ENCODE peak calls at places on chromosomes 2 and 18, in five cellular contexts. C is uterus, T is gastrocnemius medialis, Z is right lobe of liver, X is heart left ventricle. O is an unnamed sample.
A peak's percentile ranks its signal among the peaks of the same experiment; 100 is the strongest.

GRCh38 chr18:59725177-59725576 is 28.0 kb upstream of the CCBE1 start:
- DNase-seq in C (no peak), T (no peak), Z (no peak), X (no peak), O (no peak)

GRCh38 chr2:240791211-240791800 is 28.7 kb downstream of the KIF1A start:
- DNase-seq in C (no peak), T (no peak), Z (peak; percentile 51), X (peak; percentile 24), O (no peak)

GRCh38 chr2:7014201-7014640 is 97.0 kb downstream of the RNF144A start:
- DNase-seq in C (no peak), T (no peak), Z (no peak), X (no peak), O (no peak)

GRCh38 chr18:24878289-24878688 is 417.9 kb downstream of the HRH4 start:
- DNase-seq in C (peak; percentile 26), T (no peak), Z (no peak), X (no peak), O (no peak)

GRCh38 chr18:10705786-10706185 is 180.0 kb downstream of the NAPG start:
- DNase-seq in C (no peak), T (no peak), Z (no peak), X (no peak), O (no peak)

GRCh38 chr2:171956135-171956830 is 34.0 kb downstream of the HAT1 start:
- DNase-seq in C (no peak), T (no peak), Z (no peak), X (no peak), O (no peak)

GRCh38 chr2:114218368-114218767 is 224.1 kb upstream of the DPP10 start:
- DNase-seq in C (no peak), T (no peak), Z (no peak), X (no peak), O (no peak)

GRCh38 chr18:48719988-48720654 is 181.3 kb downstream of the CTIF start:
- DNase-seq in C (no peak), T (peak; percentile 20), Z (no peak), X (no peak), O (no peak)

GRCh38 chr2:235630723-235631122 is 136.9 kb downstream of the AGAP1 start:
- DNase-seq in C (no peak), T (no peak), Z (no peak), X (no peak), O (no peak)

GRCh38 chr2:239826376-239826775 is 198.8 kb downstream of the NDUFA10 start:
- DNase-seq in C (peak; percentile 6), T (no peak), Z (peak; percentile 36), X (no peak), O (no peak)

GRCh38 chr2:201383156-201383555 is 26.0 kb upstream of the FLACC1 start:
- DNase-seq in C (no peak), T (no peak), Z (no peak), X (no peak), O (no peak)

GRCh38 chr2:237547841-237548416 is 18.4 kb upstream of the PRLH start:
- DNase-seq in C (no peak), T (no peak), Z (peak; percentile 83), X (no peak), O (no peak)

GRCh38 chr2:191696960-191697359 is 19.0 kb downstream of the NABP1 start:
- DNase-seq in C (no peak), T (no peak), Z (no peak), X (no peak), O (no peak)

GRCh38 chr2:73701968-73702665 is 35.0 kb downstream of the TPRKB start:
- DNase-seq in C (no peak), T (no peak), Z (peak; percentile 90), X (no peak), O (no peak)

GRCh38 chr18:59516356-59517155 is 157.5 kb upstream of the LMAN1 start:
- DNase-seq in C (peak; percentile 83), T (peak; percentile 44), Z (no peak), X (peak; percentile 63), O (peak; percentile 49)

GRCh38 chr2:227812001-227812400 is 1.6 kb upstream of the CCL20 start:
- DNase-seq in C (no peak), T (no peak), Z (no peak), X (no peak), O (no peak)

GRCh38 chr2:112583497-112584133 is 794 bp upstream of the CHCHD5 start:
- DNase-seq in C (no peak), T (no peak), Z (no peak), X (no peak), O (no peak)
- TF ChIP-seq POLR2A in C (no peak), T (no peak), Z (no peak), X (no peak), O (no peak)

GRCh38 chr2:37085731-37086147 is 1.4 kb downstream of the GPATCH11 start:
- DNase-seq in C (no peak), T (no peak), Z (no peak), X (no peak), O (no peak)
- H3K27ac ChIP-seq in C (no peak overlapping the region), T (no peak overlapping the region), Z (no peak overlapping the region), X (no peak overlapping the region), O (no peak overlapping the region)

DNA sequence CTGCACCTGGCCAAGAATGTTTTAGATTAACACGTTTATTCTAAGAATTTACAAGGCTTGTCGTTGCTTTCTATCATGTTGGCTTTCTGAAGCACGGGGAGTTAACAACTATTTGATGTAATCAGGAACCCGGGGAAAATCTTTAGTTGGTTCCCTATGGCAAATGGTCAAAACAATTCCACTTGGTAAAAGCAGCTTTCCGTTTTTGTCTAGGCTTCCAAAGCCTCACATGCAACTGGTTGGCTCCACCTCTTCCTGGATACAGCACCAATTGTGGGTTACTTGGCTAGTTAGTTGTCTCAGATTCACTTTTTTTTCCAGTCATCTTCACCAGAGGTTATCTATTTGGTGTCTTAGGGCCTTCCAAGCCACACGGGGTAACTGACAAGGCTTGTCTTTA is 2.8 kb downstream of the COLEC12 start:
- DNase-seq in C (no peak), T (no peak), Z (no peak), X (no peak), O (no peak)
- H3K4me1 ChIP-seq in C (no peaks in the 10 kb centered on the region), T (no peaks in the 10 kb centered on the region), Z (no peaks in the 10 kb centered on the region), X (peaks cover 10% of the 10 kb centered on the region), O (peaks cover 7% of the 10 kb centered on the region)

GRCh38 chr2:26756337-26756736 is 7.7 kb upstream of the SLC35F6 start:
- DNase-seq in C (no peak), T (no peak), Z (no peak), X (no peak), O (no peak)

GRCh38 chr2:26759845-26760244 is 4.2 kb upstream of the SLC35F6 start:
- DNase-seq in C (no peak), T (no peak), Z (no peak), X (no peak), O (no peak)

GRCh38 chr2:26758790-26759321 is 5.2 kb upstream of the SLC35F6 start:
- DNase-seq in C (no peak), T (no peak), Z (no peak), X (no peak), O (no peak)

GRCh38 chr2:26754972-26755670 is 9.0 kb upstream of the SLC35F6 start:
- DNase-seq in C (no peak), T (no peak), Z (no peak), X (no peak), O (no peak)

GRCh38 chr2:26757873-26758789 is 6.0 kb upstream of the SLC35F6 start:
- DNase-seq in C (peak; percentile 74), T (no peak), Z (no peak), X (no peak), O (no peak)
- TF ChIP-seq POLR2A in C (no peak), T (no peak), Z (no peak), X (peak; percentile 23), O (no peak)

O was measured in tibial nerve.